ENCODE peak calls at places on chromosomes 11 and 22, in ten cellular contexts. One of them, this sample, is unnamed.

GRCh38 chr11:71929491-71929890 is 645 bp downstream of the RNF121 start:
- DNase-seq in C1 segment of cervical spinal cord: no peak
- DNase-seq in central memory CD4-positive, alpha-beta T cell: no peak
- DNase-seq in stimulated activated CD4-positive, alpha-beta T cell treated with anti-CD3 and anti-CD28 coated beads, Interleukin-15, amount 100 ng/mL, for 24 hours: no peak
- DNase-seq in fibroblast of the aortic adventitia: no peak
- DNase-seq in NAMALWA: peak
- DNase-seq in progenitor cell of endocrine pancreas: no peak
- DNase-seq in NCI-H2029: no peak
- DNase-seq in fibroblast of pulmonary artery: no peak
- DNase-seq in epithelial cell of esophagus: no peak
- DNase-seq in this sample: no peak

GRCh38 chr22:46525681-46526483 is 11.5 kb downstream of the CELSR1 start:
- DNase-seq in central memory CD4-positive, alpha-beta T cell: no peak
- DNase-seq in NAMALWA: no peak
- DNase-seq in progenitor cell of endocrine pancreas: no peak
- DNase-seq in NCI-H2029: no peak
- DNase-seq in epithelial cell of esophagus: peak
- DNase-seq in C1 segment of cervical spinal cord: no peak
- DNase-seq in fibroblast of the aortic adventitia: no peak
- DNase-seq in fibroblast of pulmonary artery: no peak
- DNase-seq in stimulated activated CD4-positive, alpha-beta T cell treated with anti-CD3 and anti-CD28 coated beads, Interleukin-15, amount 100 ng/mL, for 24 hours: no peak
- DNase-seq in this sample: no peak

GRCh38 chr11:14317659-14318325 is 41.2 kb downstream of the RRAS2 start:
- DNase-seq in progenitor cell of endocrine pancreas: no peak
- DNase-seq in NCI-H2029: no peak
- DNase-seq in epithelial cell of esophagus: peak
- DNase-seq in central memory CD4-positive, alpha-beta T cell: no peak
- DNase-seq in fibroblast of the aortic adventitia: no peak
- DNase-seq in fibroblast of pulmonary artery: no peak
- DNase-seq in C1 segment of cervical spinal cord: no peak
- DNase-seq in NAMALWA: no peak
- DNase-seq in stimulated activated CD4-positive, alpha-beta T cell treated with anti-CD3 and anti-CD28 coated beads, Interleukin-15, amount 100 ng/mL, for 24 hours: no peak
- DNase-seq in this sample: no peak

GRCh38 chr11:86476109-86476861 is 101.6 kb downstream of the CCDC81 start:
- DNase-seq in C1 segment of cervical spinal cord: no peak
- DNase-seq in epithelial cell of esophagus: no peak
- DNase-seq in NCI-H2029: no peak
- DNase-seq in fibroblast of pulmonary artery: peak
- DNase-seq in NAMALWA: no peak
- DNase-seq in progenitor cell of endocrine pancreas: no peak
- DNase-seq in central memory CD4-positive, alpha-beta T cell: no peak
- DNase-seq in fibroblast of the aortic adventitia: no peak
- DNase-seq in stimulated activated CD4-positive, alpha-beta T cell treated with anti-CD3 and anti-CD28 coated beads, Interleukin-15, amount 100 ng/mL, for 24 hours: no peak
- DNase-seq in this sample: peak

GRCh38 chr11:87878373-87878779 is 296.9 kb downstream of the RAB38 start:
- DNase-seq in fibroblast of the aortic adventitia: peak
- DNase-seq in stimulated activated CD4-positive, alpha-beta T cell treated with anti-CD3 and anti-CD28 coated beads, Interleukin-15, amount 100 ng/mL, for 24 hours: peak
- DNase-seq in central memory CD4-positive, alpha-beta T cell: no peak
- DNase-seq in epithelial cell of esophagus: peak
- DNase-seq in NCI-H2029: peak
- DNase-seq in progenitor cell of endocrine pancreas: no peak
- DNase-seq in NAMALWA: peak
- DNase-seq in fibroblast of pulmonary artery: peak
- DNase-seq in C1 segment of cervical spinal cord: no peak
- DNase-seq in this sample: peak

GRCh38 chr22:40855104-40855959 is 1.1 kb downstream of the ST13 start:
- DNase-seq in NAMALWA: peak
- DNase-seq in C1 segment of cervical spinal cord: no peak
- DNase-seq in fibroblast of the aortic adventitia: peak
- DNase-seq in epithelial cell of esophagus: peak
- DNase-seq in fibroblast of pulmonary artery: peak
- DNase-seq in NCI-H2029: no peak
- DNase-seq in central memory CD4-positive, alpha-beta T cell: peak
- DNase-seq in stimulated activated CD4-positive, alpha-beta T cell treated with anti-CD3 and anti-CD28 coated beads, Interleukin-15, amount 100 ng/mL, for 24 hours: peak
- DNase-seq in progenitor cell of endocrine pancreas: no peak
- DNase-seq in this sample: peak

GRCh38 chr11:57778318-57779037 is 16.9 kb downstream of the CTNND1 start:
- DNase-seq in epithelial cell of esophagus: peak
- DNase-seq in NAMALWA: no peak
- DNase-seq in fibroblast of the aortic adventitia: peak
- DNase-seq in C1 segment of cervical spinal cord: no peak
- DNase-seq in central memory CD4-positive, alpha-beta T cell: no peak
- DNase-seq in fibroblast of pulmonary artery: peak
- DNase-seq in progenitor cell of endocrine pancreas: peak
- DNase-seq in stimulated activated CD4-positive, alpha-beta T cell treated with anti-CD3 and anti-CD28 coated beads, Interleukin-15, amount 100 ng/mL, for 24 hours: no peak
- DNase-seq in NCI-H2029: peak
- DNase-seq in this sample: peak

GRCh38 chr11:2927851-2928604 is 1.2 kb downstream of the PHLDA2 start:
- DNase-seq in C1 segment of cervical spinal cord: no peak
- DNase-seq in NAMALWA: no peak
- DNase-seq in fibroblast of the aortic adventitia: peak
- DNase-seq in NCI-H2029: peak
- DNase-seq in fibroblast of pulmonary artery: peak
- DNase-seq in progenitor cell of endocrine pancreas: no peak
- DNase-seq in epithelial cell of esophagus: peak
- DNase-seq in central memory CD4-positive, alpha-beta T cell: no peak
- DNase-seq in stimulated activated CD4-positive, alpha-beta T cell treated with anti-CD3 and anti-CD28 coated beads, Interleukin-15, amount 100 ng/mL, for 24 hours: no peak
- DNase-seq in this sample: peak

GRCh38 chr11:78420796-78421209 is 3.2 kb upstream of the GAB2 start:
- DNase-seq in progenitor cell of endocrine pancreas: no peak
- DNase-seq in fibroblast of pulmonary artery: peak
- DNase-seq in stimulated activated CD4-positive, alpha-beta T cell treated with anti-CD3 and anti-CD28 coated beads, Interleukin-15, amount 100 ng/mL, for 24 hours: peak
- DNase-seq in C1 segment of cervical spinal cord: no peak
- DNase-seq in NAMALWA: peak
- DNase-seq in NCI-H2029: peak
- DNase-seq in epithelial cell of esophagus: peak
- DNase-seq in fibroblast of the aortic adventitia: peak
- DNase-seq in central memory CD4-positive, alpha-beta T cell: no peak
- DNase-seq in this sample: peak

GRCh38 chr22:24926428-24926725 is 20.1 kb downstream of the LHFPL7 start:
- DNase-seq in progenitor cell of endocrine pancreas: no peak
- DNase-seq in stimulated activated CD4-positive, alpha-beta T cell treated with anti-CD3 and anti-CD28 coated beads, Interleukin-15, amount 100 ng/mL, for 24 hours: no peak
- DNase-seq in epithelial cell of esophagus: no peak
- DNase-seq in fibroblast of pulmonary artery: no peak
- DNase-seq in C1 segment of cervical spinal cord: no peak
- DNase-seq in NCI-H2029: no peak
- DNase-seq in central memory CD4-positive, alpha-beta T cell: no peak
- DNase-seq in NAMALWA: no peak
- DNase-seq in fibroblast of the aortic adventitia: no peak
- DNase-seq in this sample: no peak

GRCh38 chr11:109854696-109855095 is 238.5 kb upstream of the ZC3H12C start:
- DNase-seq in central memory CD4-positive, alpha-beta T cell: no peak
- DNase-seq in fibroblast of the aortic adventitia: no peak
- DNase-seq in stimulated activated CD4-positive, alpha-beta T cell treated with anti-CD3 and anti-CD28 coated beads, Interleukin-15, amount 100 ng/mL, for 24 hours: no peak
- DNase-seq in progenitor cell of endocrine pancreas: no peak
- DNase-seq in C1 segment of cervical spinal cord: no peak
- DNase-seq in NCI-H2029: no peak
- DNase-seq in epithelial cell of esophagus: no peak
- DNase-seq in fibroblast of pulmonary artery: no peak
- DNase-seq in NAMALWA: no peak
- DNase-seq in this sample: no peak

GRCh38 chr11:28701760-28702449 is 593.7 kb downstream of the METTL15 start:
- DNase-seq in NAMALWA: no peak
- DNase-seq in epithelial cell of esophagus: peak
- DNase-seq in C1 segment of cervical spinal cord: no peak
- DNase-seq in progenitor cell of endocrine pancreas: no peak
- DNase-seq in NCI-H2029: peak
- DNase-seq in fibroblast of the aortic adventitia: no peak
- DNase-seq in central memory CD4-positive, alpha-beta T cell: no peak
- DNase-seq in stimulated activated CD4-positive, alpha-beta T cell treated with anti-CD3 and anti-CD28 coated beads, Interleukin-15, amount 100 ng/mL, for 24 hours: no peak
- DNase-seq in fibroblast of pulmonary artery: peak
- DNase-seq in this sample: no peak

GRCh38 chr22:39510529-39511149 is 8.5 kb downstream of the MIEF1 start:
- DNase-seq in fibroblast of the aortic adventitia: no peak
- DNase-seq in progenitor cell of endocrine pancreas: no peak
- DNase-seq in central memory CD4-positive, alpha-beta T cell: no peak
- DNase-seq in fibroblast of pulmonary artery: no peak
- DNase-seq in C1 segment of cervical spinal cord: no peak
- DNase-seq in NCI-H2029: no peak
- DNase-seq in stimulated activated CD4-positive, alpha-beta T cell treated with anti-CD3 and anti-CD28 coated beads, Interleukin-15, amount 100 ng/mL, for 24 hours: no peak
- DNase-seq in NAMALWA: no peak
- DNase-seq in epithelial cell of esophagus: no peak
- DNase-seq in this sample: no peak

GRCh38 chr11:515131-515530 is 8.1 kb upstream of the RNH1 start:
- DNase-seq in central memory CD4-positive, alpha-beta T cell: no peak
- DNase-seq in C1 segment of cervical spinal cord: no peak
- DNase-seq in epithelial cell of esophagus: peak
- DNase-seq in stimulated activated CD4-positive, alpha-beta T cell treated with anti-CD3 and anti-CD28 coated beads, Interleukin-15, amount 100 ng/mL, for 24 hours: no peak
- DNase-seq in NCI-H2029: no peak
- DNase-seq in progenitor cell of endocrine pancreas: no peak
- DNase-seq in fibroblast of pulmonary artery: no peak
- DNase-seq in fibroblast of the aortic adventitia: no peak
- DNase-seq in NAMALWA: no peak
- DNase-seq in this sample: no peak

GRCh38 chr11:16793009-16793408 is 54.6 kb downstream of the C11orf58 start:
- DNase-seq in NCI-H2029: no peak
- DNase-seq in fibroblast of pulmonary artery: no peak
- DNase-seq in stimulated activated CD4-positive, alpha-beta T cell treated with anti-CD3 and anti-CD28 coated beads, Interleukin-15, amount 100 ng/mL, for 24 hours: no peak
- DNase-seq in epithelial cell of esophagus: no peak
- DNase-seq in fibroblast of the aortic adventitia: no peak
- DNase-seq in central memory CD4-positive, alpha-beta T cell: no peak
- DNase-seq in C1 segment of cervical spinal cord: no peak
- DNase-seq in NAMALWA: no peak
- DNase-seq in progenitor cell of endocrine pancreas: no peak
- DNase-seq in this sample: no peak

GRCh38 chr11:30553521-30554110 is 32.5 kb downstream of the MPPED2 start:
- DNase-seq in stimulated activated CD4-positive, alpha-beta T cell treated with anti-CD3 and anti-CD28 coated beads, Interleukin-15, amount 100 ng/mL, for 24 hours: no peak
- DNase-seq in central memory CD4-positive, alpha-beta T cell: no peak
- DNase-seq in NCI-H2029: no peak
- DNase-seq in C1 segment of cervical spinal cord: no peak
- DNase-seq in progenitor cell of endocrine pancreas: no peak
- DNase-seq in fibroblast of pulmonary artery: no peak
- DNase-seq in fibroblast of the aortic adventitia: no peak
- DNase-seq in epithelial cell of esophagus: no peak
- DNase-seq in NAMALWA: no peak
- DNase-seq in this sample: no peak

GRCh38 chr22:44024288-44024908 is at the start of gene PARVB:
- DNase-seq in progenitor cell of endocrine pancreas: peak
- DNase-seq in fibroblast of pulmonary artery: no peak
- DNase-seq in fibroblast of the aortic adventitia: peak
- DNase-seq in C1 segment of cervical spinal cord: no peak
- DNase-seq in stimulated activated CD4-positive, alpha-beta T cell treated with anti-CD3 and anti-CD28 coated beads, Interleukin-15, amount 100 ng/mL, for 24 hours: peak
- DNase-seq in NCI-H2029: no peak
- DNase-seq in NAMALWA: no peak
- DNase-seq in epithelial cell of esophagus: peak
- DNase-seq in central memory CD4-positive, alpha-beta T cell: no peak
- DNase-seq in this sample: no peak

GRCh38 chr22:25282346-25282670 is 62.9 kb downstream of the CRYBB2 start:
- DNase-seq in NCI-H2029: no peak
- DNase-seq in fibroblast of the aortic adventitia: no peak
- DNase-seq in central memory CD4-positive, alpha-beta T cell: no peak
- DNase-seq in fibroblast of pulmonary artery: no peak
- DNase-seq in NAMALWA: no peak
- DNase-seq in C1 segment of cervical spinal cord: no peak
- DNase-seq in stimulated activated CD4-positive, alpha-beta T cell treated with anti-CD3 and anti-CD28 coated beads, Interleukin-15, amount 100 ng/mL, for 24 hours: no peak
- DNase-seq in epithelial cell of esophagus: no peak
- DNase-seq in progenitor cell of endocrine pancreas: no peak
- DNase-seq in this sample: no peak

GRCh38 chr11:71062199-71062598 is 190.2 kb downstream of the SHANK2 start:
- DNase-seq in progenitor cell of endocrine pancreas: no peak
- DNase-seq in fibroblast of pulmonary artery: no peak
- DNase-seq in NAMALWA: no peak
- DNase-seq in epithelial cell of esophagus: no peak
- DNase-seq in central memory CD4-positive, alpha-beta T cell: no peak
- DNase-seq in fibroblast of the aortic adventitia: no peak
- DNase-seq in NCI-H2029: no peak
- DNase-seq in C1 segment of cervical spinal cord: no peak
- DNase-seq in stimulated activated CD4-positive, alpha-beta T cell treated with anti-CD3 and anti-CD28 coated beads, Interleukin-15, amount 100 ng/mL, for 24 hours: no peak
- DNase-seq in this sample: no peak

GRCh38 chr11:134639586-134640330 is 227.7 kb upstream of the B3GAT1 start:
- DNase-seq in fibroblast of the aortic adventitia: no peak
- DNase-seq in C1 segment of cervical spinal cord: no peak
- DNase-seq in NCI-H2029: no peak
- DNase-seq in NAMALWA: no peak
- DNase-seq in epithelial cell of esophagus: no peak
- DNase-seq in stimulated activated CD4-positive, alpha-beta T cell treated with anti-CD3 and anti-CD28 coated beads, Interleukin-15, amount 100 ng/mL, for 24 hours: no peak
- DNase-seq in fibroblast of pulmonary artery: no peak
- DNase-seq in central memory CD4-positive, alpha-beta T cell: no peak
- DNase-seq in progenitor cell of endocrine pancreas: no peak
- DNase-seq in this sample: no peak

GRCh38 chr22:46001046-46001425 is 24.1 kb upstream of the WNT7B start:
- DNase-seq in fibroblast of pulmonary artery: no peak
- DNase-seq in fibroblast of the aortic adventitia: no peak
- DNase-seq in C1 segment of cervical spinal cord: no peak
- DNase-seq in central memory CD4-positive, alpha-beta T cell: no peak
- DNase-seq in epithelial cell of esophagus: no peak
- DNase-seq in stimulated activated CD4-positive, alpha-beta T cell treated with anti-CD3 and anti-CD28 coated beads, Interleukin-15, amount 100 ng/mL, for 24 hours: no peak
- DNase-seq in NAMALWA: peak
- DNase-seq in NCI-H2029: no peak
- DNase-seq in progenitor cell of endocrine pancreas: no peak
- DNase-seq in this sample: no peak

GRCh38 chr11:113533425-113533698 is 58.2 kb upstream of the DRD2 start:
- DNase-seq in C1 segment of cervical spinal cord: no peak
- DNase-seq in stimulated activated CD4-positive, alpha-beta T cell treated with anti-CD3 and anti-CD28 coated beads, Interleukin-15, amount 100 ng/mL, for 24 hours: no peak
- DNase-seq in fibroblast of pulmonary artery: no peak
- DNase-seq in progenitor cell of endocrine pancreas: no peak
- DNase-seq in NCI-H2029: no peak
- DNase-seq in central memory CD4-positive, alpha-beta T cell: no peak
- DNase-seq in fibroblast of the aortic adventitia: no peak
- DNase-seq in NAMALWA: no peak
- DNase-seq in epithelial cell of esophagus: no peak
- DNase-seq in this sample: no peak

GRCh38 chr11:71448257-71449161 is at the start of gene DHCR7:
- DNase-seq in NAMALWA: peak
- DNase-seq in central memory CD4-positive, alpha-beta T cell: peak
- DNase-seq in stimulated activated CD4-positive, alpha-beta T cell treated with anti-CD3 and anti-CD28 coated beads, Interleukin-15, amount 100 ng/mL, for 24 hours: peak
- DNase-seq in NCI-H2029: peak
- DNase-seq in fibroblast of the aortic adventitia: peak
- DNase-seq in progenitor cell of endocrine pancreas: peak
- DNase-seq in C1 segment of cervical spinal cord: peak
- DNase-seq in fibroblast of pulmonary artery: peak
- DNase-seq in epithelial cell of esophagus: peak
- DNase-seq in this sample: peak

GRCh38 chr11:64842366-64842759 is 2.1 kb downstream of the CDC42BPG start:
- DNase-seq in stimulated activated CD4-positive, alpha-beta T cell treated with anti-CD3 and anti-CD28 coated beads, Interleukin-15, amount 100 ng/mL, for 24 hours: no peak
- DNase-seq in C1 segment of cervical spinal cord: no peak
- DNase-seq in fibroblast of pulmonary artery: no peak
- DNase-seq in fibroblast of the aortic adventitia: no peak
- DNase-seq in NAMALWA: no peak
- DNase-seq in epithelial cell of esophagus: peak
- DNase-seq in NCI-H2029: no peak
- DNase-seq in central memory CD4-positive, alpha-beta T cell: no peak
- DNase-seq in progenitor cell of endocrine pancreas: no peak
- DNase-seq in this sample: no peak

GRCh38 chr11:65648997-65649491 is 11.1 kb downstream of the SIPA1 start:
- DNase-seq in NAMALWA: no peak
- DNase-seq in fibroblast of the aortic adventitia: no peak
- DNase-seq in central memory CD4-positive, alpha-beta T cell: no peak
- DNase-seq in C1 segment of cervical spinal cord: no peak
- DNase-seq in NCI-H2029: no peak
- DNase-seq in progenitor cell of endocrine pancreas: no peak
- DNase-seq in fibroblast of pulmonary artery: no peak
- DNase-seq in stimulated activated CD4-positive, alpha-beta T cell treated with anti-CD3 and anti-CD28 coated beads, Interleukin-15, amount 100 ng/mL, for 24 hours: no peak
- DNase-seq in epithelial cell of esophagus: no peak
- DNase-seq in this sample: no peak

GRCh38 chr11:69912161-69912910 is 93.1 kb upstream of the FGF3 start:
- DNase-seq in C1 segment of cervical spinal cord: no peak
- DNase-seq in central memory CD4-positive, alpha-beta T cell: no peak
- DNase-seq in NCI-H2029: no peak
- DNase-seq in fibroblast of pulmonary artery: no peak
- DNase-seq in fibroblast of the aortic adventitia: no peak
- DNase-seq in epithelial cell of esophagus: no peak
- DNase-seq in NAMALWA: no peak
- DNase-seq in progenitor cell of endocrine pancreas: no peak
- DNase-seq in stimulated activated CD4-positive, alpha-beta T cell treated with anti-CD3 and anti-CD28 coated beads, Interleukin-15, amount 100 ng/mL, for 24 hours: no peak
- DNase-seq in this sample: no peak

GRCh38 chr22:37484115-37485005 is 1.8 kb downstream of the MFNG start:
- DNase-seq in fibroblast of pulmonary artery: no peak
- DNase-seq in fibroblast of the aortic adventitia: no peak
- DNase-seq in central memory CD4-positive, alpha-beta T cell: peak
- DNase-seq in epithelial cell of esophagus: no peak
- DNase-seq in NCI-H2029: no peak
- DNase-seq in progenitor cell of endocrine pancreas: no peak
- DNase-seq in C1 segment of cervical spinal cord: no peak
- DNase-seq in NAMALWA: peak
- DNase-seq in stimulated activated CD4-positive, alpha-beta T cell treated with anti-CD3 and anti-CD28 coated beads, Interleukin-15, amount 100 ng/mL, for 24 hours: peak
- DNase-seq in this sample: no peak

GRCh38 chr11:3659595-3660515 is 11.3 kb downstream of the CHRNA10 start:
- DNase-seq in stimulated activated CD4-positive, alpha-beta T cell treated with anti-CD3 and anti-CD28 coated beads, Interleukin-15, amount 100 ng/mL, for 24 hours: no peak
- DNase-seq in NCI-H2029: no peak
- DNase-seq in central memory CD4-positive, alpha-beta T cell: no peak
- DNase-seq in NAMALWA: no peak
- DNase-seq in fibroblast of the aortic adventitia: no peak
- DNase-seq in progenitor cell of endocrine pancreas: no peak
- DNase-seq in C1 segment of cervical spinal cord: no peak
- DNase-seq in epithelial cell of esophagus: no peak
- DNase-seq in fibroblast of pulmonary artery: no peak
- DNase-seq in this sample: no peak